ENCODE peak calls at places on chromosome 9, in four cellular contexts. Y, I, O and M are unnamed samples.

GRCh38 chr9:137646341-137646740 is 27.5 kb downstream of the EHMT1 start:
- DNase-seq in I (no peak), Y (no peak), O (no peak), M (no peak)

GRCh38 chr9:99162759-99163364 is 57.9 kb downstream of the TGFBR1 start:
- DNase-seq in O (no peak), Y (peak; percentile 56), I (no peak), M (no peak)

GRCh38 chr9:90368241-90368640 is 274.4 kb downstream of the DIRAS2 start:
- DNase-seq in I (no peak), Y (no peak), O (no peak), M (no peak)

GRCh38 chr9:127316586-127317383 is 52.2 kb downstream of the GARNL3 start:
- DNase-seq in O (no peak), I (no peak), Y (no peak), M (no peak)

GRCh38 chr9:134066546-134066922 is 1.3 kb downstream of the BRD3 start:
- DNase-seq in O (no peak), I (no peak), Y (peak; percentile 33), M (no peak)

GRCh38 chr9:101877439-101877838 is 139.0 kb upstream of the GRIN3A start:
- DNase-seq in Y (no peak), O (no peak), I (no peak), M (no peak)

GRCh38 chr9:98786750-98787510 is 9.4 kb downstream of the ANKS6 start:
- DNase-seq in Y (no peak), O (no peak), I (no peak), M (no peak)

GRCh38 chr9:79057576-79057975 is 514.2 kb upstream of the TLE4 start:
- DNase-seq in Y (no peak), O (no peak), I (no peak), M (no peak)

GRCh38 chr9:18493361-18494015 is 19.5 kb downstream of the ADAMTSL1 start:
- DNase-seq in I (no peak), Y (no peak), O (no peak), M (no peak)

GRCh38 chr9:93137362-93137761 is 3.3 kb upstream of the NINJ1 start:
- DNase-seq in Y (no peak), I (no peak), O (peak; percentile 28), M (no peak)

GRCh38 chr9:79279356-79279755 is 292.4 kb upstream of the TLE4 start:
- DNase-seq in Y (no peak), I (no peak), O (no peak), M (no peak)

GRCh38 chr9:35406183-35406959 is 83.5 kb upstream of the RUSC2 start:
- DNase-seq in I (peak; percentile 79), O (no peak), Y (peak; percentile 93), M (no peak)

GRCh38 chr9:128254855-128255759 is 20.7 kb downstream of the GOLGA2 start:
- DNase-seq in I (peak; percentile 78), Y (peak; percentile 89), O (peak; percentile 56), M (no peak)

GRCh38 chr9:112046181-112046580 is 128.9 kb downstream of the SUSD1 start:
- DNase-seq in Y (no peak), I (no peak), O (no peak), M (no peak)

GRCh38 chr9:93090091-93090655 is 5.8 kb upstream of the CARD19 start:
- DNase-seq in Y (peak; percentile 0), O (peak; percentile 11), I (no peak), M (no peak)

GRCh38 chr9:15205632-15206243 is 101.3 kb downstream of the TTC39B start:
- DNase-seq in O (no peak), Y (no peak), I (no peak), M (no peak)

GRCh38 chr9:77964258-77964657 is 67.4 kb downstream of the GNAQ start:
- DNase-seq in Y (no peak), I (no peak), O (no peak), M (no peak)

GRCh38 chr9:134606951-134607733 is 34.5 kb upstream of the COL5A1 start:
- DNase-seq in O (peak; percentile 1), Y (no peak), I (no peak), M (no peak)

GRCh38 chr9:131236761-131237160 is 39.5 kb downstream of the FAM78A start:
- DNase-seq in O (no peak), Y (no peak), I (no peak), M (no peak)

GRCh38 chr9:96006296-96006890 is 130.9 kb downstream of the ERCC6L2 start:
- DNase-seq in O (no peak), Y (no peak), I (no peak), M (no peak)

GRCh38 chr9:76087978-76088377 is 197.5 kb downstream of the PCSK5 start:
- DNase-seq in I (no peak), Y (no peak), O (no peak), M (no peak)

GRCh38 chr9:110142253-110142652 is 65.7 kb downstream of the C9orf152 start:
- DNase-seq in Y (no peak), O (no peak), I (no peak), M (no peak)

GRCh38 chr9:93200449-93200742 is 16.5 kb downstream of the WNK2 start:
- DNase-seq in Y (no peak), O (no peak), I (no peak), M (no peak)

GRCh38 chr9:88706193-88707112 is 171.5 kb downstream of the NXNL2 start:
- DNase-seq in Y (peak; percentile 31), I (no peak), O (no peak), M (no peak)

GRCh38 chr9:137082925-137083290 is 3.9 kb upstream of the MAN1B1 start:
- DNase-seq in Y (no peak), O (no peak), I (no peak), M (no peak)

GRCh38 chr9:87884578-87885459 is 2.1 kb downstream of the SPATA31E1 start:
- DNase-seq in Y (no peak), O (no peak), I (no peak), M (no peak)

GRCh38 chr9:127050581-127050980 is 71.9 kb downstream of the ANGPTL2 start:
- DNase-seq in Y (no peak), O (no peak), I (no peak), M (no peak)

GRCh38 chr9:137295313-137296213 is 6.5 kb downstream of the NRARP start:
- DNase-seq in O (no peak), I (no peak), Y (peak; percentile 84), M (no peak)

DNA sequence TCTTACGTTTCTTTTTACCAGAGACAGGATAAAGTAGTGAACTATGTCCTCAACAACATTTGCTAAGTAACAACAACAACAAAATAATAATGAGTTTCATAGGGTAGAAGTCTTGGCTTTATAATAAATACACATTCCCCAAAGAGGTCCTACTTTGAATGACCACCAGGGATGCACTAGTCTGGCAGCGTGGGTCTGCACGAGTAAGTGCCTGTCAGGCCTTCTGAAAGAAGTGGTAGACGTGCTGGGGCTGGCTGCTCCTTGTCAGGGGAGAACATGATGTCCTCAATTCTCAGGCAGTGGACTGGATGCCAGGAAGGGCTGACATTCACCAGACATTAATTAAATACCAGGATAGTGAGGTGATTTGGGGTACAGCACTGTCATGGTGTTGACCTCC is 331.1 kb downstream of the TMEM38B start:
- DNase-seq in I (no peak), Y (peak; percentile 41), O (no peak), M (no peak)
- TF ChIP-seq CTCF in I (no peak), Y (peak; percentile 42), O (no peak), M (no peak)

DNA sequence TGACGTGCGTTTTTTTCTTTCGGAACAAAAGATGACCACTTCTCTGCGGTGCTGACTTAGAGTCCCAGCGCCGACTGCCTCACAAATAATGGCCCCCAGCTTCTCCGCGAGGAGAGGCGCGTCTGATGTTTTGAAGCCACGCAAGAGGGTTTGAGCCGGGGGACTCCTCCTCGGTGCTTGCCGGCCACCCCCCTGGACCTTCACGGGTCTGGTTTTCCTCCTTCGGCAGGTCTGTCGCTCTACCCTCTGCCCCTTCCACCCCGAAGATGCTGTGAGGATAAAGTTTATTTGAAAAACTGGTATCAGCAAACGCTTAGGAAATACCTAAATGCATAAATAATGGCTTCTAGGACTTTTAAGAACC is 584 bp downstream of the USP20 start:
- DNase-seq in I (no peak), O (no peak), Y (peak; percentile 85), M (no peak)
- H3K4me3 ChIP-seq in I (peak overlapping the region; percentile 66), O (peak overlapping the region; percentile 41), Y (peak overlapping the region; percentile 90), M (peak overlapping the region; percentile 96)

DNA sequence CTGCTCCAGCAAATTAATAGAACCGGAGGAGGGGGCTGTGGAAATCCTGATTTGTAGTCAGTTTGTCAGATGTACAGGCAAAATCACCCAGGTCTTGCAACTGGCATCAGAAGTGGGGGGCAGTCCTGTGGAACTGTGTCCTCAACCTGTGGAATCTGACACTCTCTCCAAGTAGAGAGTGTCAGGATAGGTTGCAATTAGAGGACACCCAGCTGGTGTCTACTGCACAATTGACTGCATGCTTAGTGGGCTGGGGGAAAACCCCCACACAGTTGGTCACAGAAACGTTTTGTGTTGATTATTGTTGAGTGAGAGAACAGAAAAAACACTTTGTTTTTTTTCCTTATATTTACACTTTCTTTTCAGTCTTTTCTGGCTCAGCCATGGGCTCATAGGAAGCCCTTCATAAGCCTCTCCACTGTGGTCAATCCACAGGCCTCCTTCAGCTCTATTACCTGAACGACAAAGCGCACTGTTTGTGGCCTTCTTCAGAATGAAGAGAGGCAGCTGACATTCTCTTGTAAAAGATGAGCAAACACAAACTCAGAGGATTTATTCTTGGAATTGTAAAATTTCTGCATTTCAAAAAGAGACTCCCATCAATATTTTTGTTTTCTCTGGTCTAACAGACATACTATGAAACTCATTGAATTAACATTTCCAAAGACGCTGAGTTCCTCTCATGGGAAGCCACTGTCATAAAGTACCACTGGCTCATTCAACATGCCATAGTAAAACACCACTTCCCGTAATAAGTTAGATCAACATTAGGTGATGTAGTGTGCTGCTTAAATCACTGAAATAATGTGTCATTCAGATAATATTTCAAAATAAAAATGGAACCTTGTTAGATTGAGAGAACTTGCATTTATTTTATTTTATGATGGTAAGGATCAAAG is 348.9 kb upstream of the RFX3 start:
- DNase-seq in O (no peak), Y (peak; percentile 6), I (no peak), M (no peak)
- TF ChIP-seq CTCF in O (no peak), Y (no peak), I (no peak), M (no peak)

DNA sequence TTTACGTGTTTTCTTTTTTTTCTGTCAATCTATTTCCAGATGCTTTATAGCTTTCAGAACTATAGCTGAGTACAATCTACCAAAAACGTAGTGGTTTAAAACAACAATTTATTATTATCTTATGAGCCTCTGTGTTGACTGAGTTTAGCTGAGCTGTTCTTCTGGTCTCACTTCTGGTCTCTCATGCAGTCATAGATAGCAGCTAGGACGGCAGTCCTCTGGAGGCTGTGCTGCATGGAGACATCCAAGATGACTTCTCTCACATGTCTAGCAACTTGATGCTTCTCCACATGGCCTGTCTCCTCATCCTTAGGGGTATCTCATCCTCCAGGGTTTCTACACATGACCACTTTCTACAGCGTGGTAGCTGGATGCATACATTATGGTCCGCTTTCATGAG is 22.0 kb upstream of the RAD23B start:
- DNase-seq in Y (no peak), I (no peak), O (no peak), M (no peak)
- H3K4me3 ChIP-seq in Y (no peak overlapping the region), I (no peak overlapping the region), O (no peak overlapping the region), M (no peak overlapping the region)

DNA sequence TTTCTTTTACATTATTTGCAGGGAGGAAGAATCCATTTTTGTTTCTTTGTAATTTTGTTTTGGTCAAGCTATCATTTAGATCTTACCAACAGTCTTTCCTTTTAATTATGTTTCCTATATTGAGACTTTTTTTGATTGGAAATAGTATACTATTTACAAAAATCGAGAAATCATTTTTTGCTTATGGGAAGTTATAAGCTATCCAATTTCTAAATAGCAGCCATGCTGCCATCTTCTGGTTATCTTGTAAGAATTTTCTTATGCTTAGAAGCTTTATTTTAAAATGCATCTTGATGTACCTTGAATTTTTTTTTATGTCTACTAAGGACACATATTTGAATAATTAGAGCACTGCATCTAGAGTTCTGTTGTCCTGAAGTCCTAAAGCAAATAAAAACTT is 821.2 kb downstream of the PTPRD start:
- DNase-seq in O (no peak), I (no peak), Y (peak; percentile 5), M (no peak)
- TF ChIP-seq CTCF in O (no peak), I (no peak), Y (peak; percentile 21), M (no peak)

GRCh38 chr9:107674937-107675277 is 185.3 kb upstream of the KLF4 start:
- DNase-seq in O (no peak), I (peak; percentile 21), Y (no peak), M (no peak)
- H3K4me3 ChIP-seq in O (no peak overlapping the region), I (no peak overlapping the region), Y (no peak overlapping the region), M (no peak overlapping the region)